ENCODE peak calls at places on chromosomes 4 and X, in eight cellular contexts. U is mucosa of descending colon, J is lung, A is hepatocyte, S is Peyer's patch, Q is suprapubic skin, W is OCI-LY7, Z is transverse colon. P is an unnamed sample.

GRCh38 chr4:25970691-25971427 is 56.8 kb downstream of the SMIM20 start:
- DNase-seq in U (peak; percentile 50), W (no peak), A (peak; percentile 50), Z (peak; percentile 39), Q (peak; percentile 35), S (no peak), J (no peak), P (no peak)

GRCh38 chrX:136318895-136319597 is 18.3 kb downstream of the ADGRG4 start:
- DNase-seq in A (no peak), S (no peak), J (no peak), Z (no peak), U (no peak), Q (no peak), W (no peak), P (no peak)

GRCh38 chrX:108292053-108292452 is 146.2 kb downstream of the COL4A6 start:
- DNase-seq in W (no peak), A (no peak), U (no peak), S (no peak), Z (no peak), Q (no peak), J (no peak), P (no peak)

GRCh38 chrX:44927398-44927797 is 54.4 kb downstream of the KDM6A start:
- DNase-seq in A (no peak), U (no peak), J (no peak), Q (no peak), Z (no peak), S (no peak), W (no peak), P (no peak)

GRCh38 chr4:105979506-105979905 is 84.2 kb downstream of the NPNT start:
- DNase-seq in W (no peak), U (no peak), Z (no peak), J (no peak), Q (no peak), A (no peak), S (no peak), P (no peak)

GRCh38 chr4:6489962-6490361 is 17.5 kb upstream of the PPP2R2C start:
- DNase-seq in A (no peak), W (no peak), Q (peak; percentile 69), U (no peak), J (peak; percentile 11), S (no peak), Z (no peak), P (no peak)

GRCh38 chr4:111678466-111678865 is 466.8 kb upstream of the FAM241A start:
- DNase-seq in S (no peak), J (no peak), Z (no peak), A (no peak), Q (no peak), U (no peak), W (no peak), P (no peak)

GRCh38 chrX:16825306-16826035 is 39.2 kb downstream of the TXLNG start:
- DNase-seq in Z (no peak), A (no peak), Q (no peak), S (no peak), W (no peak), J (no peak), U (no peak), P (no peak)

GRCh38 chr4:110550260-110550659 is 72.6 kb downstream of the PITX2 start:
- DNase-seq in S (no peak), J (no peak), W (no peak), Q (no peak), U (no peak), Z (no peak), A (peak; percentile 12), P (no peak)

GRCh38 chr4:26406346-26406975 is 83.8 kb downstream of the CCKAR start:
- DNase-seq in Z (no peak), S (no peak), Q (no peak), J (no peak), U (no peak), A (no peak), W (no peak), P (no peak)

GRCh38 chr4:38803833-38804653 is 548 bp downstream of the TLR1 start:
- DNase-seq in Z (no peak), U (no peak), Q (no peak), S (no peak), W (peak; percentile 8), A (no peak), J (no peak), P (no peak)

GRCh38 chr4:105951198-105951597 is 55.9 kb downstream of the NPNT start:
- DNase-seq in Q (no peak), J (no peak), Z (no peak), A (peak; percentile 27), U (no peak), S (no peak), W (no peak), P (no peak)

GRCh38 chr4:102809190-102809589 is 18.2 kb downstream of the UBE2D3 start:
- DNase-seq in A (no peak), S (no peak), Q (no peak), W (peak; percentile 34), J (no peak), Z (no peak), U (no peak), P (no peak)

GRCh38 chrX:45230410-45230809 is 29.7 kb upstream of the DIPK2B start:
- DNase-seq in Z (no peak), J (no peak), A (no peak), Q (no peak), S (no peak), U (no peak), W (peak; percentile 40), P (no peak)

GRCh38 chr4:81135501-81135900 is 79.5 kb downstream of the PRKG2 start:
- DNase-seq in Q (no peak), W (no peak), J (no peak), S (no peak), U (no peak), Z (no peak), A (no peak), P (no peak)

GRCh38 chr4:83413676-83414075 is 41.9 kb downstream of the HELQ start:
- DNase-seq in A (no peak), U (no peak), S (no peak), W (no peak), Q (no peak), Z (no peak), J (no peak), P (no peak)

GRCh38 chr4:182536221-182536620 is 293.0 kb downstream of the TENM3 start:
- DNase-seq in J (no peak), A (no peak), U (no peak), W (no peak), S (no peak), Z (no peak), Q (no peak), P (no peak)

GRCh38 chrX:78527818-78528217 is 131.3 kb downstream of the RTL3 start:
- DNase-seq in S (no peak), U (no peak), Q (no peak), A (no peak), Z (no peak), W (no peak), J (no peak), P (no peak)

GRCh38 chr4:131006388-131006787 is 1910.4 kb downstream of the C4orf33 start:
- DNase-seq in Z (no peak), S (no peak), Q (no peak), U (no peak), J (no peak), A (no peak), W (no peak), P (no peak)

GRCh38 chr4:20422398-20422797 is 170.7 kb downstream of the SLIT2 start:
- DNase-seq in W (peak; percentile 55), Z (peak; percentile 60), J (peak; percentile 39), Q (no peak), S (no peak), A (peak; percentile 71), U (peak; percentile 23), P (no peak)

DNA sequence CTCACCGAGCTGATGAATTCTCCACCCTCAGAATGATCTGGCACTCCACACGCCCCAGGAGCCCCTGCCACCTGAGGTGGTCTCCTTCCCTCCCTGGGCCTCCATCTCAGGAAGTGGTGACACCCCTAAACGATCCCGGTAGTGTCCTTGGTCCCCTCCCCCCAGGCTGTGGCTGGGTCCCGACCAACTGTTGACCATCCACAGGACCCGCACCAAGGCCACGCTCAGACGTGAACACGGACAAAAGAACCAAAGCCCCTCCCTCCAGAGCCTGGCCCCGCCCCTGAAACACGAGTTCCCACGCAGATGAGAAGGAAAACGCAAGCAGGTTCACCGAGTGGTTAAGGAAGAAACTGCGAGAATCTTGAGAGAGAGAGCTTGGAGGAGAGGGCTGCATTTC is 16.6 kb downstream of the LRPAP1 start:
- DNase-seq in A (no peak), U (no peak), Z (no peak), S (no peak), J (no peak), Q (no peak), W (no peak), P (no peak)
- H3K36me3 ChIP-seq in A (no peaks in the 10 kb centered on the region), U (peaks cover 27% of the 10 kb centered on the region), Z (no peaks in the 10 kb centered on the region), S (peaks cover 92% of the 10 kb centered on the region), J (peaks cover 93% of the 10 kb centered on the region), Q (peaks cover 98% of the 10 kb centered on the region), W (peaks cover 77% of the 10 kb centered on the region), P (peaks cover 100% of the 10 kb centered on the region)

GRCh38 chr4:170047774-170048354 is 21.7 kb upstream of the MFAP3L start:
- DNase-seq in W (peak; percentile 62), U (peak; percentile 37), J (peak; percentile 51), Q (peak; percentile 84), S (peak; percentile 35), A (peak; percentile 84), Z (peak; percentile 50), P (no peak)
- TF ChIP-seq CTCF in W (peak; percentile 92), U (peak; percentile 44), J (peak; percentile 76), Q (peak; percentile 84), S (peak; percentile 51), A (peak; percentile 90), Z (peak; percentile 84), P (peak; percentile 62)

GRCh38 chrX:10101269-10101668 is 55.5 kb upstream of the CLCN4 start:
- DNase-seq in A (no peak), W (no peak), J (no peak), Q (no peak), S (no peak), U (no peak), Z (no peak), P (no peak)
- H3K4me1 ChIP-seq in A (no peaks in the 10 kb centered on the region), W (peaks cover 75% of the 10 kb centered on the region), J (peaks cover 6% of the 10 kb centered on the region), Q (peaks cover 7% of the 10 kb centered on the region), S (no peaks in the 10 kb centered on the region), U (no peaks in the 10 kb centered on the region), Z (peaks cover 5% of the 10 kb centered on the region), P (no peaks in the 10 kb centered on the region)

DNA sequence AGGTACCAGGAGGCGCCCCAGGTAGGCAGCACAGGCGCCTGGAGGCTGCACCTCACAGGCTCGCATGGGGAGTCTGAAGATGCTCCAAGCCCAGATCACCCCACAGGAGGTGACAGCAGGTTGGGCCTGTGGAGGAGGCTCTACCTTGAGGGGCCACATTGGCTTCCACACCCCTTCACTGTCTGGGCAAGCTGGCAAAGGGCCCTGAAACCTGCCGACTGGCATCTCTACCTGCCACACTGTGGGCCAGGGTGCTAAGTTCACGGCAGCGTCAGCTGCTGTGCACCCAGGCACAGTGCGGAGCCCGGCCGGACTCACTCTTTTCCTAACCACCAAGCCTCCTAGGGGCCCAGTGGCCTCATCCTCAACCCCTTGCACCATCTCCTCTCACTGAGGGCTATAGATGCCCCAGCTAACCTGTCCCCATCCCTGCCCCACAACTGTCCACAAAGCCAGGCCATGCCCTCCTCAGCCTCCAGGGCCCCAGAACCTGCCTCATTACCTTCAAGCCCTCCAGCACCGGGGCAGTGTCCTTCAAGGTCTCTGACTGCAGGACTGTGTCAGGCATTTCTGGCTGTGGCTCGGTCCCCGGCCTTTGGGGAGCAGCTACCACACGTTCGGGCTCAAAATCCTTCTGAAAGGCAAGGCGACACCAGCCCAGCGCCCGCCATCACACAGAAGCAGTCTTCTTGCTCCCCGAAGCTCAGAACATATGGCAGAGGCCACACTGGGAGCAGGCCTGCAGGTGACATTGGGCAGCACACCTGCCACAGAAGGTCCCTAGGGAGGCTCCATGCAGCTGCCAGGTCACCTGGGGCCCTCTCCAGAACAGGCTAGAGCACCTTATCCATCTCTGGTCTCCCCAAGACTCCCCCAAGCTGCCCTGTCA is 28.8 kb downstream of the FGFR3 start:
- DNase-seq in A (no peak), S (no peak), Z (no peak), W (peak; percentile 8), Q (no peak), J (no peak), U (no peak), P (no peak)
- H3K36me3 ChIP-seq in A (no peaks in the 10 kb centered on the region), S (peaks cover 96% of the 10 kb centered on the region), Z (no peaks in the 10 kb centered on the region), W (peaks cover 83% of the 10 kb centered on the region), Q (peaks cover 99% of the 10 kb centered on the region), J (peaks cover 62% of the 10 kb centered on the region), U (peaks cover 10% of the 10 kb centered on the region), P (peaks cover 100% of the 10 kb centered on the region)